ENCODE peak calls at places on chromosomes 5 and 9, in seven cellular contexts. M is iris pigment epithelial cell; D is CD8-positive, alpha-beta memory T cell; Y is activated T-helper 1 cell treated with Interleukin-2 at 50 U/mL for 16 hours; S is EL; Z is HCT116; V is heart left ventricle. H is an unnamed sample.

GRCh38 chr9:88537743-88538055 is 2.7 kb downstream of the NXNL2 start:
- DNase-seq in M (peak; percentile 84), D (no peak), Y (no peak), S (peak; percentile 86), Z (no peak), V (no peak), H (peak; percentile 77)

GRCh38 chr5:89597878-89598277 is 714.9 kb upstream of the MEF2C start:
- DNase-seq in M (no peak), D (no peak), Y (no peak), S (no peak), Z (no peak), V (no peak), H (no peak)

GRCh38 chr5:69519285-69519684 is 26.7 kb downstream of the OCLN start:
- DNase-seq in M (no peak), D (no peak), Y (no peak), S (no peak), Z (no peak), V (no peak), H (no peak)

GRCh38 chr9:107929439-107929838 is 439.9 kb upstream of the KLF4 start:
- DNase-seq in M (peak; percentile 76), D (no peak), Y (no peak), S (no peak), Z (no peak), V (peak; percentile 74), H (no peak)

GRCh38 chr9:16726718-16727451 is 143.6 kb downstream of the BNC2 start:
- DNase-seq in M (peak; percentile 93), D (no peak), Y (no peak), S (peak; percentile 90), Z (no peak), V (peak; percentile 82), H (peak; percentile 52)

GRCh38 chr5:41369799-41370198 is 140.6 kb downstream of the PLCXD3 start:
- DNase-seq in M (no peak), D (no peak), Y (no peak), S (no peak), Z (no peak), V (no peak), H (no peak)

GRCh38 chr5:94396687-94397086 is 221.7 kb downstream of the KIAA0825 start:
- DNase-seq in M (no peak), D (no peak), Y (no peak), S (no peak), Z (no peak), V (no peak), H (no peak)

GRCh38 chr9:122200960-122201635 is 27.7 kb downstream of the LHX6 start:
- DNase-seq in M (peak; percentile 54), D (no peak), Y (no peak), S (peak; percentile 60), Z (no peak), V (peak; percentile 31), H (peak; percentile 40)

GRCh38 chr5:178249191-178249989 is 16.8 kb upstream of the PHYKPL start:
- DNase-seq in M (peak; percentile 78), D (peak; percentile 68), Y (no peak), S (peak; percentile 66), Z (no peak), V (no peak), H (peak; percentile 2)

GRCh38 chr9:133169102-133169501 is 5.4 kb upstream of the GBGT1 start:
- DNase-seq in M (no peak), D (no peak), Y (no peak), S (no peak), Z (no peak), V (no peak), H (no peak)

GRCh38 chr5:151534345-151534744 is 56.8 kb downstream of the FAT2 start:
- DNase-seq in M (no peak), D (no peak), Y (no peak), S (no peak), Z (no peak), V (no peak), H (no peak)

GRCh38 chr5:95760291-95761191 is 29.4 kb downstream of the RHOBTB3 start:
- DNase-seq in M (peak; percentile 99), D (peak; percentile 15), Y (no peak), S (peak; percentile 97), Z (no peak), V (no peak), H (no peak)

GRCh38 chr9:69444021-69444420 is 119.0 kb downstream of the ENTREP1 start:
- DNase-seq in M (peak; percentile 18), D (no peak), Y (no peak), S (peak; percentile 83), Z (no peak), V (no peak), H (no peak)

GRCh38 chr5:140182075-140182709 is 7.2 kb downstream of the CYSTM1 start:
- DNase-seq in M (peak; percentile 21), D (no peak), Y (no peak), S (no peak), Z (no peak), V (no peak), H (no peak)

GRCh38 chr9:38692707-38693106 is 27.2 kb downstream of the FAM240B start:
- DNase-seq in M (no peak), D (no peak), Y (no peak), S (no peak), Z (no peak), V (no peak), H (no peak)

GRCh38 chr9:80605793-80606192 is 1034.0 kb downstream of the TLE4 start:
- DNase-seq in M (peak; percentile 8), D (no peak), Y (no peak), S (no peak), Z (no peak), V (no peak), H (no peak)

GRCh38 chr9:38018964-38019602 is 49.9 kb downstream of the SHB start:
- DNase-seq in M (peak; percentile 89), D (no peak), Y (no peak), S (peak; percentile 82), Z (no peak), V (no peak), H (peak; percentile 14)

GRCh38 chr9:90611568-90611967 is 31.1 kb downstream of the DIRAS2 start:
- DNase-seq in M (no peak), D (no peak), Y (no peak), S (no peak), Z (no peak), V (no peak), H (no peak)

GRCh38 chr9:36665921-36666429 is 93.3 kb downstream of the MELK start:
- DNase-seq in M (peak; percentile 51), D (no peak), Y (no peak), S (peak; percentile 46), Z (no peak), V (no peak), H (no peak)

GRCh38 chr9:89864257-89864656 is 259.4 kb downstream of the GADD45G start:
- DNase-seq in M (no peak), D (no peak), Y (no peak), S (no peak), Z (no peak), V (no peak), H (no peak)

GRCh38 chr5:36168737-36169136 is 16.8 kb downstream of the SKP2 start:
- DNase-seq in M (no peak), D (no peak), Y (no peak), S (no peak), Z (no peak), V (no peak), H (no peak)

GRCh38 chr5:138177936-138178515 is 404 bp downstream of the BRD8 start:
- DNase-seq in M (peak; percentile 47), D (peak; percentile 5), Y (no peak), S (peak; percentile 37), Z (no peak), V (no peak), H (no peak)

GRCh38 chr5:10367586-10367985 is 14.1 kb downstream of the MARCHF6 start:
- DNase-seq in M (no peak), D (no peak), Y (no peak), S (no peak), Z (no peak), V (no peak), H (no peak)

GRCh38 chr5:73312872-73313510 is 135.6 kb downstream of the FOXD1 start:
- DNase-seq in M (no peak), D (no peak), Y (no peak), S (no peak), Z (no peak), V (no peak), H (no peak)

GRCh38 chr5:177311361-177311722 is 356 bp downstream of the MXD3 start:
- DNase-seq in M (no peak), D (no peak), Y (no peak), S (peak; percentile 39), Z (no peak), V (no peak), H (no peak)

GRCh38 chr5:159001247-159001646 is 98.5 kb downstream of the EBF1 start:
- DNase-seq in M (peak; percentile 67), D (no peak), Y (no peak), S (peak; percentile 10), Z (no peak), V (no peak), H (no peak)

GRCh38 chr9:137666950-137667670 is 48.3 kb downstream of the EHMT1 start:
- DNase-seq in M (no peak), D (no peak), Y (no peak), S (no peak), Z (no peak), V (no peak), H (no peak)

H was measured in T1000.